ENCODE peak calls at places on chromosomes 12 and 14, in six cellular contexts. N is GM19239; C is H7; I is ovary; F is stimulated activated CD8-positive, alpha-beta memory T cell treated with anti-CD3 and anti-CD28 coated beads, Interleukin-15, amount 100 ng/mL, for 48 hours; R is thyroid gland. M is an unnamed sample.

GRCh38 chr12:124732275-124733075 is 131.2 kb downstream of the SCARB1 start:
- DNase-seq in N (no peak), C (no peak), I (no peak), F (no peak), R (no peak), M (no peak)

GRCh38 chr14:33992274-33993050 is 41.6 kb upstream of the EGLN3 start:
- DNase-seq in N (no peak), C (no peak), I (no peak), F (no peak), R (no peak), M (no peak)

GRCh38 chr12:26810330-26810729 is 22.7 kb downstream of the ITPR2 start:
- DNase-seq in N (no peak), C (no peak), I (peak), F (no peak), R (peak), M (no peak)

GRCh38 chr12:110880651-110881050 is 33.9 kb downstream of the CCDC63 start:
- DNase-seq in N (no peak), C (no peak), I (no peak), F (no peak), R (no peak), M (no peak)

GRCh38 chr12:65946821-65947220 is 122.5 kb downstream of the HMGA2 start:
- DNase-seq in N (no peak), C (no peak), I (no peak), F (no peak), R (no peak), M (no peak)

GRCh38 chr12:47095446-47096236 is 15.9 kb upstream of the AMIGO2 start:
- DNase-seq in N (no peak), C (no peak), I (no peak), F (no peak), R (no peak), M (no peak)

GRCh38 chr14:72975776-72976175 is 49.5 kb downstream of the DCAF4 start:
- DNase-seq in N (no peak), C (peak), I (no peak), F (no peak), R (no peak), M (no peak)

GRCh38 chr14:64997108-64997794 is 10.6 kb downstream of the FNTB start:
- DNase-seq in N (no peak), C (no peak), I (no peak), F (no peak), R (no peak), M (no peak)

GRCh38 chr12:132227156-132227555 is 82.9 kb downstream of the NOC4L start:
- DNase-seq in N (no peak), C (peak), I (no peak), F (no peak), R (no peak), M (no peak)

GRCh38 chr14:67240168-67240932 is 885 bp upstream of the PALS1 start:
- DNase-seq in N (no peak), C (peak), I (no peak), F (no peak), R (peak), M (peak)

GRCh38 chr12:130761537-130762318 is 45.6 kb upstream of the RIMBP2 start:
- DNase-seq in N (peak), C (peak), I (peak), F (peak), R (peak), M (peak)

GRCh38 chr12:69007166-69007857 is 74.3 kb upstream of the CPM start:
- DNase-seq in N (no peak), C (peak), I (peak), F (no peak), R (peak), M (no peak)

GRCh38 chr14:99509871-99510555 is 28.8 kb downstream of the CCNK start:
- DNase-seq in N (no peak), C (peak), I (no peak), F (no peak), R (no peak), M (peak)

GRCh38 chr12:55707841-55708694 is at the start of gene ITGA7:
- DNase-seq in N (peak), C (peak), I (peak), F (peak), R (peak), M (peak)

GRCh38 chr12:120019197-120019596 is 30.2 kb downstream of the BICDL1 start:
- DNase-seq in N (no peak), C (no peak), I (no peak), F (no peak), R (no peak), M (no peak)

M was measured in GM13977.